ENCODE peak calls at places on chromosomes 5 and 9, in nine cellular contexts. M is Ammon's horn, K is AG10803, H is AG08396, L is posterior cingulate gyrus, O is WTC11, A is Caki2, B is HEK293T, Y is NCI-H460. E is an unnamed sample.

GRCh38 chr5:43209060-43209459 is 17.0 kb downstream of the NIM1K start:
- DNase-seq in M (no peak), K (no peak), H (no peak), L (no peak), O (no peak), A (no peak), B (no peak), Y (no peak), E (no peak)

GRCh38 chr9:136685216-136685615 is 2.0 kb downstream of the AGPAT2 start:
- DNase-seq in M (no peak), K (no peak), H (no peak), L (no peak), O (no peak), A (no peak), B (no peak), Y (no peak), E (no peak)

GRCh38 chr5:178232124-178232919 is at the start of gene PHYKPL:
- DNase-seq in M (peak), K (peak), H (peak), L (peak), O (peak), A (peak), B (peak), Y (peak), E (peak)

GRCh38 chr5:118873417-118873816 is 114.9 kb downstream of the DTWD2 start:
- DNase-seq in M (no peak), K (no peak), H (no peak), L (no peak), O (no peak), A (no peak), B (no peak), Y (no peak), E (no peak)

GRCh38 chr5:135490245-135491037 is 38.3 kb upstream of the TIFAB start:
- DNase-seq in M (no peak), K (no peak), H (no peak), L (no peak), O (peak), A (no peak), B (no peak), Y (no peak), E (no peak)

GRCh38 chr5:82635561-82636288 is 357.6 kb upstream of the RPS23 start:
- DNase-seq in M (no peak), K (peak), H (peak), L (no peak), O (no peak), A (peak), B (no peak), Y (no peak), E (peak)

GRCh38 chr9:130977811-130978221 is 31.2 kb upstream of the LAMC3 start:
- DNase-seq in M (no peak), K (no peak), H (no peak), L (no peak), O (no peak), A (no peak), B (no peak), Y (no peak), E (no peak)

GRCh38 chr5:8729437-8729836 is 816.4 kb downstream of the SEMA5A start:
- DNase-seq in M (no peak), K (peak), H (no peak), L (no peak), O (no peak), A (no peak), B (no peak), Y (no peak), E (no peak)

GRCh38 chr9:126421567-126422428 is 95.2 kb downstream of the MVB12B start:
- DNase-seq in M (no peak), K (no peak), H (no peak), L (no peak), O (no peak), A (no peak), B (no peak), Y (no peak), E (no peak)

GRCh38 chr9:14405176-14405575 is 91.2 kb upstream of the NFIB start:
- DNase-seq in M (no peak), K (no peak), H (no peak), L (no peak), O (no peak), A (no peak), B (no peak), Y (no peak), E (no peak)

GRCh38 chr9:91301161-91301560 is 60.6 kb downstream of the AUH start:
- DNase-seq in M (no peak), K (peak), H (no peak), L (no peak), O (no peak), A (no peak), B (no peak), Y (no peak), E (peak)

GRCh38 chr9:118596374-118597015 is 772.7 kb downstream of the BRINP1 start:
- DNase-seq in M (no peak), K (peak), H (no peak), L (no peak), O (no peak), A (peak), B (no peak), Y (no peak), E (no peak)

GRCh38 chr5:110463116-110463515 is 263.4 kb downstream of the TMEM232 start:
- DNase-seq in M (no peak), K (peak), H (no peak), L (no peak), O (no peak), A (no peak), B (no peak), Y (no peak), E (no peak)

GRCh38 chr5:151896041-151896691 is 28.5 kb downstream of the GLRA1 start:
- DNase-seq in M (no peak), K (peak), H (peak), L (no peak), O (no peak), A (peak), B (peak), Y (no peak), E (peak)

GRCh38 chr5:118723021-118723338 is 265.4 kb downstream of the DTWD2 start:
- DNase-seq in M (no peak), K (no peak), H (no peak), L (no peak), O (no peak), A (no peak), B (no peak), Y (no peak), E (no peak)

GRCh38 chr9:112890106-112891081 is at the start of gene SLC46A2:
- DNase-seq in M (no peak), K (no peak), H (peak), L (peak), O (peak), A (no peak), B (no peak), Y (no peak), E (no peak)

GRCh38 chr9:91425270-91425669 is 1.6 kb upstream of the NFIL3 start:
- DNase-seq in M (no peak), K (no peak), H (no peak), L (no peak), O (no peak), A (no peak), B (no peak), Y (no peak), E (no peak)

GRCh38 chr5:153827407-153827806 is 211.3 kb downstream of the FAM114A2 start:
- DNase-seq in M (peak), K (peak), H (no peak), L (no peak), O (peak), A (no peak), B (no peak), Y (no peak), E (peak)

GRCh38 chr5:91906494-91906893 is 523.4 kb upstream of the ARRDC3 start:
- DNase-seq in M (no peak), K (no peak), H (no peak), L (no peak), O (no peak), A (no peak), B (no peak), Y (no peak), E (no peak)

GRCh38 chr5:80054682-80055081 is 19.5 kb downstream of the THBS4 start:
- DNase-seq in M (no peak), K (peak), H (peak), L (no peak), O (no peak), A (no peak), B (no peak), Y (no peak), E (peak)

GRCh38 chr5:146529984-146530383 is 14.0 kb upstream of the GPR151 start:
- DNase-seq in M (no peak), K (no peak), H (no peak), L (no peak), O (no peak), A (no peak), B (no peak), Y (no peak), E (no peak)

GRCh38 chr5:31939151-31939550 is 235.0 kb downstream of the GOLPH3 start:
- DNase-seq in M (no peak), K (peak), H (no peak), L (no peak), O (no peak), A (no peak), B (no peak), Y (no peak), E (peak)

GRCh38 chr9:83242066-83242465 is 179.1 kb upstream of the RASEF start:
- DNase-seq in M (no peak), K (no peak), H (no peak), L (no peak), O (no peak), A (no peak), B (no peak), Y (no peak), E (no peak)

GRCh38 chr5:172953776-172954189 is 5.4 kb upstream of the RPL26L1 start:
- DNase-seq in M (no peak), K (peak), H (peak), L (no peak), O (no peak), A (no peak), B (no peak), Y (no peak), E (peak)

GRCh38 chr5:52624291-52624690 is 163.4 kb upstream of the ITGA1 start:
- DNase-seq in M (no peak), K (no peak), H (no peak), L (no peak), O (no peak), A (no peak), B (no peak), Y (no peak), E (no peak)

GRCh38 chr9:121282309-121283071 is 14.5 kb downstream of the GSN start:
- DNase-seq in M (peak), K (peak), H (no peak), L (peak), O (no peak), A (no peak), B (no peak), Y (no peak), E (peak)

GRCh38 chr5:18920966-18921365 is 1067.0 kb downstream of the CDH18 start:
- DNase-seq in M (no peak), K (no peak), H (no peak), L (no peak), O (no peak), A (no peak), B (no peak), Y (no peak), E (no peak)

GRCh38 chr9:35828716-35829083 is at the start of gene FAM221B:
- DNase-seq in M (no peak), K (no peak), H (no peak), L (no peak), O (peak), A (no peak), B (peak), Y (no peak), E (peak)

GRCh38 chr5:127153031-127153430 is 79.7 kb upstream of the C5orf63 start:
- DNase-seq in M (no peak), K (no peak), H (no peak), L (no peak), O (no peak), A (peak), B (no peak), Y (no peak), E (peak)

E was measured in MG63.